ENCODE peak calls at places on chromosomes 13 and 19, in eight cellular contexts. Z, K, X, P, F, A, T and I are unnamed samples.

GRCh38 chr19:49677901-49678674 is 1.0 kb downstream of the PRMT1 start:
- DNase-seq in Z (peak), K (peak), X (peak), P (peak), F (peak), A (peak), T (no peak), I (no peak)

GRCh38 chr13:28761586-28761985 is 42.8 kb upstream of the SLC46A3 start:
- DNase-seq in Z (peak), K (no peak), X (no peak), P (no peak), F (no peak), A (no peak), T (no peak), I (no peak)

GRCh38 chr19:7427944-7428343 is 60.9 kb downstream of the PEX11G start:
- DNase-seq in Z (no peak), K (no peak), X (no peak), P (no peak), F (no peak), A (no peak), T (no peak), I (no peak)

GRCh38 chr13:58953638-58954037 is 1210.1 kb downstream of the DIAPH3 start:
- DNase-seq in Z (no peak), K (peak), X (no peak), P (no peak), F (no peak), A (no peak), T (no peak), I (no peak)

GRCh38 chr13:113179374-113180230 is 21.2 kb downstream of the PROZ start:
- DNase-seq in Z (peak), K (no peak), X (no peak), P (no peak), F (peak), A (no peak), T (no peak), I (no peak)

GRCh38 chr19:5628919-5629481 is 6.1 kb downstream of the SAFB start:
- DNase-seq in Z (no peak), K (peak), X (peak), P (no peak), F (no peak), A (no peak), T (no peak), I (no peak)

GRCh38 chr13:96238861-96239260 is 149.0 kb downstream of the HS6ST3 start:
- DNase-seq in Z (no peak), K (no peak), X (no peak), P (no peak), F (no peak), A (no peak), T (no peak), I (no peak)

GRCh38 chr19:19406878-19407639 is 1.6 kb downstream of the GATAD2A start:
- DNase-seq in Z (peak), K (peak), X (no peak), P (no peak), F (peak), A (peak), T (no peak), I (no peak)

GRCh38 chr13:95191821-95192220 is 109.4 kb downstream of the ABCC4 start:
- DNase-seq in Z (peak), K (peak), X (peak), P (peak), F (peak), A (peak), T (peak), I (peak)

GRCh38 chr19:29551774-29552173 is 26.0 kb downstream of the VSTM2B start:
- DNase-seq in Z (no peak), K (no peak), X (no peak), P (no peak), F (no peak), A (no peak), T (no peak), I (no peak)

GRCh38 chr13:42110410-42111155 is 62.1 kb downstream of the DGKH start:
- DNase-seq in Z (peak), K (peak), X (no peak), P (no peak), F (peak), A (no peak), T (peak), I (no peak)

GRCh38 chr19:16527971-16528521 is 14.2 kb downstream of the CHERP start:
- DNase-seq in Z (no peak), K (peak), X (no peak), P (no peak), F (peak), A (no peak), T (no peak), I (no peak)

GRCh38 chr13:92886535-92887098 is 340.0 kb upstream of the GPC6 start:
- DNase-seq in Z (no peak), K (no peak), X (no peak), P (no peak), F (no peak), A (no peak), T (no peak), I (no peak)

GRCh38 chr19:45179063-45179847 is 671 bp downstream of the BLOC1S3 start:
- DNase-seq in Z (no peak), K (peak), X (no peak), P (peak), F (peak), A (peak), T (no peak), I (no peak)

GRCh38 chr19:55178781-55179569 is 1.1 kb downstream of the SYT5 start:
- DNase-seq in Z (peak), K (peak), X (peak), P (peak), F (peak), A (peak), T (peak), I (peak)

GRCh38 chr19:18097217-18097992 is at the start of gene MAST3:
- DNase-seq in Z (peak), K (peak), X (peak), P (peak), F (peak), A (peak), T (peak), I (peak)

GRCh38 chr13:79936368-79937136 is 404.4 kb downstream of the SPRY2 start:
- DNase-seq in Z (peak), K (no peak), X (no peak), P (no peak), F (no peak), A (peak), T (peak), I (peak)

GRCh38 chr13:84873951-84874350 is 925.3 kb downstream of the SLITRK6 start:
- DNase-seq in Z (no peak), K (no peak), X (no peak), P (no peak), F (no peak), A (no peak), T (no peak), I (no peak)

GRCh38 chr19:30221176-30221575 is 151.0 kb upstream of the ZNF536 start:
- DNase-seq in Z (no peak), K (no peak), X (no peak), P (no peak), F (no peak), A (no peak), T (no peak), I (no peak)

GRCh38 chr13:24623141-24623665 is 57.0 kb upstream of the ATP12A start:
- DNase-seq in Z (no peak), K (no peak), X (no peak), P (no peak), F (no peak), A (no peak), T (no peak), I (no peak)

GRCh38 chr19:9431475-9431874 is 3.9 kb downstream of the ZNF266 start:
- DNase-seq in Z (no peak), K (peak), X (no peak), P (no peak), F (peak), A (peak), T (no peak), I (no peak)

GRCh38 chr19:34244611-34245299 is 9.6 kb upstream of the GARRE1 start:
- DNase-seq in Z (no peak), K (no peak), X (no peak), P (no peak), F (no peak), A (no peak), T (no peak), I (no peak)

GRCh38 chr19:12294308-12295158 is at the start of gene ZNF44:
- DNase-seq in Z (peak), K (peak), X (peak), P (peak), F (peak), A (peak), T (peak), I (peak)

GRCh38 chr13:80100636-80101035 is 240.3 kb downstream of the SPRY2 start:
- DNase-seq in Z (no peak), K (no peak), X (no peak), P (no peak), F (no peak), A (no peak), T (no peak), I (no peak)

GRCh38 chr13:45847554-45848224 is 3.9 kb downstream of the SIAH3 start:
- DNase-seq in Z (peak), K (peak), X (no peak), P (peak), F (peak), A (no peak), T (no peak), I (no peak)

GRCh38 chr19:19566306-19566705 is 28.2 kb downstream of the CILP2 start:
- DNase-seq in Z (no peak), K (no peak), X (no peak), P (no peak), F (no peak), A (no peak), T (no peak), I (no peak)

GRCh38 chr19:10009269-10009665 is 1.0 kb downstream of the COL5A3 start:
- DNase-seq in Z (no peak), K (no peak), X (no peak), P (peak), F (peak), A (peak), T (peak), I (no peak)

GRCh38 chr19:4910594-4911273 is 1.4 kb downstream of the UHRF1 start:
- DNase-seq in Z (peak), K (peak), X (no peak), P (no peak), F (peak), A (peak), T (no peak), I (no peak)

GRCh38 chr19:40200352-40201099 is 9.3 kb downstream of the MAP3K10 start:
- DNase-seq in Z (peak), K (no peak), X (no peak), P (no peak), F (no peak), A (no peak), T (no peak), I (no peak)

GRCh38 chr13:75544681-75545333 is 4.8 kb upstream of the UCHL3 start:
- DNase-seq in Z (no peak), K (no peak), X (no peak), P (no peak), F (no peak), A (no peak), T (peak), I (no peak)

GRCh38 chr19:9668544-9668943 is 6.4 kb downstream of the ZNF562 start:
- DNase-seq in Z (no peak), K (no peak), X (no peak), P (no peak), F (no peak), A (no peak), T (no peak), I (no peak)

GRCh38 chr19:5138606-5139594 is 170.0 kb downstream of the KDM4B start:
- DNase-seq in Z (peak), K (peak), X (peak), P (peak), F (peak), A (no peak), T (no peak), I (peak)

GRCh38 chr19:18093439-18094161 is 4.0 kb upstream of the MAST3 start:
- DNase-seq in Z (peak), K (no peak), X (no peak), P (no peak), F (no peak), A (no peak), T (no peak), I (no peak)

GRCh38 chr13:102538938-102539337 is 57.8 kb upstream of the TPP2 start:
- DNase-seq in Z (no peak), K (no peak), X (no peak), P (no peak), F (no peak), A (no peak), T (no peak), I (no peak)

GRCh38 chr19:4877753-4878490 is 10.5 kb upstream of the PLIN3 start:
- DNase-seq in Z (no peak), K (no peak), X (no peak), P (peak), F (no peak), A (peak), T (no peak), I (peak)